ENCODE peak calls at places on chromosomes 1 and 21, in four cellular contexts. N, K, V and O are unnamed samples.

GRCh38 chr1:27152004-27152828 is 2.7 kb downstream of the SLC9A1 start:
- DNase-seq in N (no peak), K (no peak), V (no peak), O (no peak)

GRCh38 chr1:154541231-154541630 is 17.2 kb downstream of the UBE2Q1 start:
- DNase-seq in N (no peak), K (no peak), V (no peak), O (no peak)

GRCh38 chr1:9322845-9323244 is 30.2 kb downstream of the SPSB1 start:
- DNase-seq in N (no peak), K (no peak), V (no peak), O (no peak)

GRCh38 chr1:21607549-21608529 is 61.3 kb downstream of the RAP1GAP start:
- DNase-seq in N (peak), K (peak), V (peak), O (peak)

GRCh38 chr1:85748120-85748519 is 39.9 kb upstream of the ZNHIT6 start:
- DNase-seq in N (no peak), K (no peak), V (no peak), O (no peak)

GRCh38 chr1:203177471-203178039 is 1.9 kb upstream of the MYBPH start:
- DNase-seq in N (peak), K (peak), V (no peak), O (no peak)

GRCh38 chr1:202240956-202241355 is 47.4 kb downstream of the LGR6 start:
- DNase-seq in N (no peak), K (no peak), V (peak), O (peak)

GRCh38 chr1:187264995-187265602 is 436.4 kb downstream of the PLA2G4A start:
- DNase-seq in N (peak), K (peak), V (peak), O (no peak)

GRCh38 chr1:29428216-29428615 is 191.9 kb downstream of the PTPRU start:
- DNase-seq in N (no peak), K (no peak), V (no peak), O (no peak)

GRCh38 chr1:167529829-167530474 is 11.6 kb upstream of the CD247 start:
- DNase-seq in N (no peak), K (no peak), V (no peak), O (no peak)

GRCh38 chr1:64038119-64038518 is 165.3 kb upstream of the UBE2U start:
- DNase-seq in N (no peak), K (no peak), V (no peak), O (no peak)

GRCh38 chr21:44368711-44369446 is 15.5 kb downstream of the TRPM2 start:
- DNase-seq in N (no peak), K (peak), V (peak), O (peak)

GRCh38 chr1:72100766-72101165 is 181.6 kb downstream of the NEGR1 start:
- DNase-seq in N (no peak), K (peak), V (no peak), O (no peak)

GRCh38 chr1:169102567-169102966 is 3.9 kb upstream of the ATP1B1 start:
- DNase-seq in N (peak), K (no peak), V (no peak), O (no peak)

GRCh38 chr21:45290948-45291612 is 3.4 kb upstream of the POFUT2 start:
- DNase-seq in N (peak), K (peak), V (no peak), O (no peak)

GRCh38 chr1:206706298-206706791 is 21.6 kb downstream of the MAPKAPK2 start:
- DNase-seq in N (peak), K (peak), V (no peak), O (no peak)

GRCh38 chr1:184418955-184419733 is 32.3 kb downstream of the C1orf21 start:
- DNase-seq in N (peak), K (no peak), V (no peak), O (no peak)

GRCh38 chr1:151909167-151910149 is at the start of gene THEM4:
- DNase-seq in N (peak), K (peak), V (peak), O (peak)

GRCh38 chr1:46749921-46750404 is 31.0 kb upstream of the EFCAB14 start:
- DNase-seq in N (no peak), K (no peak), V (no peak), O (no peak)

GRCh38 chr1:231702804-231703203 is 76.2 kb downstream of the DISC1 start:
- DNase-seq in N (peak), K (peak), V (no peak), O (no peak)

GRCh38 chr1:84078824-84079167 is 65.3 kb upstream of the PRKACB start:
- DNase-seq in N (no peak), K (no peak), V (no peak), O (no peak)

GRCh38 chr1:202966006-202966904 is 802 bp downstream of the CYB5R1 start:
- DNase-seq in N (no peak), K (no peak), V (no peak), O (no peak)

GRCh38 chr1:244371294-244372141 is 80.2 kb downstream of the ADSS2 start:
- DNase-seq in N (no peak), K (no peak), V (no peak), O (no peak)

GRCh38 chr1:55385402-55386018 is 170.3 kb upstream of the USP24 start:
- DNase-seq in N (no peak), K (no peak), V (no peak), O (no peak)

GRCh38 chr21:42431196-42431595 is 27.5 kb downstream of the UBASH3A start:
- DNase-seq in N (no peak), K (no peak), V (no peak), O (no peak)

GRCh38 chr1:229318056-229318455 is 24.8 kb downstream of the CCSAP start:
- DNase-seq in N (peak), K (peak), V (no peak), O (no peak)

GRCh38 chr1:186487163-186487562 is 26.2 kb upstream of the PDC start:
- DNase-seq in N (peak), K (no peak), V (no peak), O (no peak)

GRCh38 chr1:203443296-203443695 is 32.3 kb upstream of the PRELP start:
- DNase-seq in N (no peak), K (no peak), V (no peak), O (no peak)

GRCh38 chr21:39385299-39386145 is 36.6 kb upstream of the HMGN1 start:
- DNase-seq in N (peak), K (no peak), V (no peak), O (no peak)

GRCh38 chr1:216178266-216178665 is 245.0 kb downstream of the USH2A start:
- DNase-seq in N (peak), K (no peak), V (no peak), O (no peak)

GRCh38 chr1:27868932-27869718 is 3.2 kb upstream of the THEMIS2 start:
- DNase-seq in N (no peak), K (no peak), V (peak), O (no peak)

DNA sequence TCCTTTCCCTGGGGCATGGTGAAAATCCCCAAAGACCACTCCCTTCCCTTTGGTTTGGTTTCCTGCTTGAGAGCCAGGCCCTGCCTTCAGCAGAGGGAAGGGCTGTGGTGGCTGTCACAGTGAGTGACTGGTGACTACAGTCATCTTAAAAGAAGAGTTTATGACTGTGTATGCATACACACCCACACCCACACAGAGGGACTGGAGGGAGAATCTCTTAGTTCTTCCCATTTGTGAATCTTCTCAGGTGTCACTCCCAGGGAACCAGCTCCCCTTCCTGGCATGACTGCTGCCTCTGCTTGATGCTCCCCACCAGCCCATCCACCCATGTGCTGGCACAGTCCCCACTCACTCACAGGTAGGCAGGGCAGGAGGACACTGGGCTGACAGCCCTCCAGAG is 3.9 kb upstream of the KCNA2 start:
- DNase-seq in N (no peak), K (no peak), V (no peak), O (no peak)
- H3K56ac ChIP-seq in N (no peak), K (no peak), V (no peak), O (no peak)

GRCh38 chr1:110475358-110476027 is 24.5 kb downstream of the PROK1 start:
- DNase-seq in N (no peak), K (peak), V (peak), O (no peak)
- H3K56ac ChIP-seq in N (no peak), K (peak), V (no peak), O (no peak)

GRCh38 chr1:41434306-41434705 is 50.2 kb downstream of the EDN2 start:
- DNase-seq in N (no peak), K (peak), V (no peak), O (no peak)
- H3K56ac ChIP-seq in N (no peak), K (peak), V (no peak), O (no peak)

DNA sequence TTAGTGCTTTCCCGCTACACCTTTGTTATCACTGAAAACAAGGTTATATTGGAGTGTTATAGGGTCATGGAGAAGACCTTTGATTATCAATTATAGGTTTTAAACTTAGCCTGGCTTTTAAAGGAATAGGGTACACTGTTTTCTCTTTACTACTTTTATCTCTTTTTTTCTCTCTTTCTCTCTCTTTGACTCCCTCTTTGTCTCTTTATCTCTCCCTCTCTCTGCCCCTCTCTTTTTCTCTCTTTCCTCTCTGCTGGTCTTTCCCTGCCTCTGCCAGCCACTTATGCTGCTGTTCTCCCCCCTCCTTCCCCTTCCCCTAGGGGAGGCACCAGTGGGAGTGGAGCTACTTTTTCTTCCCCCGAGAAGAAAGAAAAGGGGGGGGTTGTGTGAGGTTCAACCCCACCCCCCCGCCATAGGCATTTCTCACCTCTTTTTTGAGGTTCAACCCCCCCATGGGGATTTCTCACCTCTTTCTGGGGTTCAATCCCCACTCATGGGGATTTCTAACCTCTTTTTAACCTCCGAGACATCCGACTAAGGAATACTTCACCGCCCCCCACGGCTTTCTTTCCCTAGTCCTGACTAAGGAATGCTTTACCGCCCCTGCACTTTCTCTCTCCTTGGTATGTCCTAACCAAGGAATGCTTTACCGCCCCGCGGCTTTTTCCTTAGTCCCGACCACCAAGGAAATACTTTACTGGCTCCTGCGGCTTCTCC is 17.2 kb upstream of the ZBTB8B start:
- DNase-seq in N (peak), K (peak), V (peak), O (peak)
- H3K56ac ChIP-seq in N (no peak), K (peak), V (no peak), O (no peak)